ENCODE peak calls at places on chromosome 10, in nine cellular contexts. R is A549, J is body of pancreas, W is prostate gland, A is lower leg skin, D is testis, Z is transverse colon, O is suprapubic skin, T is sigmoid colon. B is an unnamed sample.
A peak's percentile ranks its signal among the peaks of the same experiment; 100 is the strongest.

GRCh38 chr10:31836569-31837406 is 91.8 kb downstream of the ARHGAP12 start:
- DNase-seq in R (peak; percentile 68), J (no peak), W (no peak), A (no peak), D (no peak), Z (no peak), O (no peak), T (no peak), B (peak; percentile 25)

GRCh38 chr10:102040721-102041120 is 15.3 kb downstream of the ARMH3 start:
- DNase-seq in R (no peak), J (no peak), W (no peak), A (no peak), D (no peak), Z (no peak), O (no peak), T (no peak), B (no peak)

GRCh38 chr10:99526861-99527504 is 5.8 kb upstream of the NKX2-3 start:
- DNase-seq in R (no peak), J (no peak), W (no peak), A (no peak), D (no peak), Z (no peak), O (no peak), T (no peak), B (no peak)

GRCh38 chr10:59631882-59632281 is 77.8 kb downstream of the SLC16A9 start:
- DNase-seq in R (no peak), J (no peak), W (no peak), A (no peak), D (no peak), Z (no peak), O (no peak), T (no peak), B (no peak)

GRCh38 chr10:24519950-24520349 is 203.7 kb downstream of the ARHGAP21 start:
- DNase-seq in R (no peak), J (no peak), W (no peak), A (no peak), D (peak; percentile 64), Z (no peak), O (no peak), T (no peak), B (no peak)

GRCh38 chr10:53006663-53007610 is 234.4 kb upstream of the MBL2 start:
- DNase-seq in R (no peak), J (no peak), W (no peak), A (no peak), D (no peak), Z (no peak), O (no peak), T (no peak), B (no peak)

GRCh38 chr10:71090801-71091200 is 121.6 kb upstream of the UNC5B start:
- DNase-seq in R (no peak), J (no peak), W (peak; percentile 1), A (peak; percentile 10), D (peak; percentile 8), Z (no peak), O (peak; percentile 59), T (no peak), B (no peak)

GRCh38 chr10:114041166-114041565 is 2.5 kb upstream of the ADRB1 start:
- DNase-seq in R (no peak), J (no peak), W (no peak), A (no peak), D (no peak), Z (no peak), O (no peak), T (no peak), B (no peak)

GRCh38 chr10:15202639-15203038 is 34.1 kb upstream of the NMT2 start:
- DNase-seq in R (no peak), J (no peak), W (no peak), A (no peak), D (no peak), Z (no peak), O (no peak), T (no peak), B (no peak)

GRCh38 chr10:49371967-49372366 is 23.9 kb downstream of the DRGX start:
- DNase-seq in R (no peak), J (no peak), W (no peak), A (no peak), D (no peak), Z (no peak), O (no peak), T (no peak), B (no peak)

GRCh38 chr10:58064714-58065528 is 202.8 kb downstream of the IPMK start:
- DNase-seq in R (peak; percentile 63), J (no peak), W (no peak), A (no peak), D (peak; percentile 18), Z (no peak), O (no peak), T (no peak), B (peak; percentile 35)

GRCh38 chr10:108241166-108241565 is 1076.7 kb upstream of the SORCS1 start:
- DNase-seq in R (no peak), J (no peak), W (no peak), A (no peak), D (no peak), Z (no peak), O (no peak), T (no peak), B (peak; percentile 1)

GRCh38 chr10:26824015-26824690 is 36.6 kb downstream of the ABI1 start:
- DNase-seq in R (no peak), J (no peak), W (no peak), A (no peak), D (no peak), Z (no peak), O (no peak), T (no peak), B (no peak)

GRCh38 chr10:119165171-119166110 is at the start of gene SFXN4:
- DNase-seq in R (peak; percentile 76), J (peak; percentile 77), W (peak; percentile 67), A (peak; percentile 55), D (peak; percentile 77), Z (peak; percentile 85), O (peak; percentile 84), T (peak; percentile 89), B (peak; percentile 86)
- TF ChIP-seq POLR2A in R (peak; percentile 23), J (peak; percentile 71), W (peak; percentile 58), A (no peak), D (no peak), Z (peak; percentile 73), O (no peak), T (peak; percentile 60), B (peak; percentile 72)

GRCh38 chr10:45596556-45596955 is 76.0 kb downstream of the ZFAND4 start:
- DNase-seq in R (no peak), J (no peak), W (no peak), A (no peak), D (no peak), Z (no peak), O (no peak), T (no peak), B (no peak)

GRCh38 chr10:45592926-45593325 is 79.6 kb downstream of the ZFAND4 start:
- DNase-seq in R (no peak), J (no peak), W (no peak), A (no peak), D (no peak), Z (no peak), O (no peak), T (no peak), B (no peak)

GRCh38 chr10:45592432-45592831 is 80.1 kb downstream of the ZFAND4 start:
- DNase-seq in R (no peak), J (no peak), W (no peak), A (no peak), D (no peak), Z (no peak), O (no peak), T (no peak), B (peak; percentile 30)

GRCh38 chr10:45593938-45594275 is 78.7 kb downstream of the ZFAND4 start:
- DNase-seq in R (no peak), J (no peak), W (no peak), A (no peak), D (no peak), Z (no peak), O (no peak), T (no peak), B (no peak)

GRCh38 chr10:45594276-45595157 is 78.1 kb downstream of the ZFAND4 start:
- DNase-seq in R (peak; percentile 95), J (peak; percentile 94), W (peak; percentile 90), A (peak; percentile 88), D (peak; percentile 95), Z (peak; percentile 94), O (peak; percentile 94), T (peak; percentile 95), B (peak; percentile 98)
- TF ChIP-seq POLR2A in R (peak; percentile 50), J (peak; percentile 68), W (peak; percentile 80), A (no peak), D (peak; percentile 10), Z (peak; percentile 71), O (no peak), T (no peak), B (peak; percentile 68)

DNA sequence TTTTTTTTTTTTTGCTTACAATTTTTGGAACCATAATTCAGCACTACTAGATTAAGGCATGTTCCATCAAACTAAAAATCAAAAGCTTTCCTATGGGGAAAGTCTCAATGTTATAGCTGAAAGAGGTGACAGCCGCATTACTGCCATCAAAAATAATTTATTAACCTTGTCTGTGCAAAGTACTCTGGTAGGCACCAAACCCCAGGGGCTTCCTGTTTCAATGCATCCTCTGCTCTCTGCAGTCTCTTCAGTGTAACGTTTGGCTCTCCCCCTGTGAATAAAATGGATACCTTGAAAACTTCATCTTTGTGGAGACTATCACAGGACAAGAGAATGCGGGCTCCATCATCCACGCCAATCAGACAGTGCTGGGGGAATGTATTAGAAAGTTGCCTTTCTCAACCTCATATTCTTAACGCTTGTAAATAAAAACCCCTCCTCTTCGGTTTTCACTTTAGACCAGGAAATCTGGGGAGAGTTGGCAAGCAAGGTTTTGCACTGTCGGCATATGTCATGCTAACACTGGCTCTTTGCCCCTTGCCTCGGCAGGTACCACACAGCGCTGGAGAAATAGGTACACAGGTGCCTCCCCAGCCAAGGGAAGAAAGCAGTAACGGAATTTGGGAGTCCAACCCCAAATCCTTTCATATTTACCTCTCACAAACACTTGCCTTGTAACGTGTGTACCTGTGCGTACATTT is 1.6 kb upstream of the NRG3 start:
- DNase-seq in R (no peak), J (no peak), W (no peak), A (no peak), D (no peak), Z (no peak), O (no peak), T (no peak), B (no peak)
- TF ChIP-seq POLR2A in R (no peak), J (no peak), W (no peak), A (no peak), D (no peak), Z (no peak), O (no peak), T (no peak), B (no peak)

DNA sequence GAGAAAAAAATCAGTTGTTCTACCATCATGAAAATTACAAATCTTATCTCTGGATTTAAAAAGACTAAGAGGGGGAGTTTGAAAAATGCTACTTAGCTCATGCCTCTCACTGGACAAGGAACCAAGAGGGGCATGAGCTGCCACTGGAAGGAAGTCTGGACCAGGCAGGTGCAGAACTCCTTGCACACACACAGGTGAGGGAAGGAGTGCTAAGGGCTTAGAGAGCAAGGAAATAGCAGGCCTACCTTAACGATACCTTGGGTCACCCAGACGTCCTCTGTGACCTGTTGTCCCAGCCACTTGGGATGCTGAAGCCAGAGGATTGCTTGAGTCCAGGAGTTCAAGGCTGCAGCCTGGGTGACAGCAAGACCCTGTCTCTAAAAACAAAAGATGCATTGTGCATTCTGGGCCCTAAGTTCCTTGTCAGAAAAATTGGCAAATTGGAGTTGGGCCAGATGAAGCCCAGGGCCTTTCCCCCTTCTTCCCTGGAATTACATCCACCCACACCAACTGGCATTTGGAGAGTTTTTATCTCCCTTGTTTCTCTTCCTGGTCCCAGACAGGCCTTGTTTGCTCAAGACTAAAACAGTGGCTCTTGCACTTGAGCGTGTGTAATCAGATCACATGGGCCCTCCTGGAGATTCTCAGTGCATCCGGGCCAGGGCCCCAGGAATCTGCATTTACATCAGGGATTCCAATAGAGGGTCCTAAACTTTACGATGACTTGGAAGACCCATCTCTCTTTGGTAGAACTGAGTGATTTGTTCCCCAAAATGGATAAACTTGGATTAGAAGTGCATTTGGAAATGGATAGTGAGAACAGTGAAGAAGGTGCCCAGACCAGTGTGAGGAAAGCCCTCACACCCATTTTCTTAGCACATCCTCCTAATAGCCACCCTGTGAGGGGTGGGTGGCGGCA is 3.0 kb downstream of the DDIT4 start:
- DNase-seq in R (peak; percentile 89), J (peak; percentile 66), W (no peak), A (no peak), D (no peak), Z (peak; percentile 44), O (no peak), T (no peak), B (peak; percentile 67)
- TF ChIP-seq POLR2A in R (peak; percentile 86), J (peak; percentile 90), W (no peak), A (no peak), D (no peak), Z (no peak), O (no peak), T (no peak), B (peak; percentile 95)

B was measured in erythroblast.